ENCODE peak calls at places on chromosomes 6 and 20, in four cellular contexts. One of them, this sample, is unnamed.
A peak's percentile ranks its signal among the peaks of the same experiment; 100 is the strongest.

GRCh38 chr20:10672579-10673127 is 1.1 kb downstream of the JAG1 start:
- DNase-seq in K562: peak; percentile 30
- DNase-seq in GM12878: no peak
- DNase-seq in HepG2: peak; percentile 49
- DNase-seq in this sample: peak; percentile 64

GRCh38 chr6:170250451-170250850 is 40.4 kb downstream of the DLL1 start:
- DNase-seq in HepG2: no peak
- DNase-seq in GM12878: no peak
- DNase-seq in K562: no peak
- DNase-seq in this sample: no peak

GRCh38 chr20:1509237-1509636 is 18.0 kb upstream of the SIRPB2 start:
- DNase-seq in HepG2: peak; percentile 25
- DNase-seq in GM12878: no peak
- DNase-seq in K562: peak; percentile 2
- DNase-seq in this sample: peak; percentile 45

GRCh38 chr20:39849664-39850063 is 839.4 kb downstream of the MAFB start:
- DNase-seq in GM12878: no peak
- DNase-seq in K562: no peak
- DNase-seq in HepG2: no peak
- DNase-seq in this sample: no peak

GRCh38 chr20:62959998-62960436 is 7.5 kb downstream of the SLC17A9 start:
- DNase-seq in GM12878: no peak
- DNase-seq in HepG2: no peak
- DNase-seq in K562: no peak
- DNase-seq in this sample: no peak

GRCh38 chr6:40810176-40810575 is 223.0 kb upstream of the LRFN2 start:
- DNase-seq in HepG2: no peak
- DNase-seq in GM12878: no peak
- DNase-seq in K562: no peak
- DNase-seq in this sample: no peak

GRCh38 chr20:39775110-39775509 is 813.0 kb downstream of the DHX35 start:
- DNase-seq in GM12878: no peak
- DNase-seq in HepG2: no peak
- DNase-seq in K562: no peak
- DNase-seq in this sample: no peak

GRCh38 chr6:140921366-140922226 is 1211.1 kb upstream of the GJE1 start:
- DNase-seq in GM12878: no peak
- DNase-seq in HepG2: peak; percentile 61
- DNase-seq in K562: peak; percentile 33
- DNase-seq in this sample: peak; percentile 63

GRCh38 chr6:92684386-92684785 is 735.0 kb downstream of the EPHA7 start:
- DNase-seq in K562: no peak
- DNase-seq in GM12878: no peak
- DNase-seq in HepG2: no peak
- DNase-seq in this sample: no peak

GRCh38 chr6:70590387-70590786 is 23.7 kb downstream of the SDHAF4 start:
- DNase-seq in K562: no peak
- DNase-seq in GM12878: no peak
- DNase-seq in HepG2: no peak
- DNase-seq in this sample: no peak

GRCh38 chr20:14775778-14776177 is 438.4 kb upstream of the FLRT3 start:
- DNase-seq in K562: no peak
- DNase-seq in GM12878: no peak
- DNase-seq in HepG2: peak; percentile 64
- DNase-seq in this sample: no peak

GRCh38 chr6:4653141-4653540 is 123.1 kb upstream of the CDYL start:
- DNase-seq in HepG2: no peak
- DNase-seq in K562: no peak
- DNase-seq in GM12878: no peak
- DNase-seq in this sample: no peak

GRCh38 chr6:143555071-143555492 is 43.6 kb upstream of the FUCA2 start:
- DNase-seq in K562: peak; percentile 68
- DNase-seq in GM12878: no peak
- DNase-seq in HepG2: no peak
- DNase-seq in this sample: no peak

GRCh38 chr20:32368323-32368722 is 10.2 kb downstream of the ASXL1 start:
- DNase-seq in HepG2: peak; percentile 65
- DNase-seq in K562: no peak
- DNase-seq in GM12878: no peak
- DNase-seq in this sample: no peak

GRCh38 chr6:2810092-2810671 is 31.5 kb downstream of the SERPINB1 start:
- DNase-seq in K562: no peak
- DNase-seq in GM12878: no peak
- DNase-seq in HepG2: no peak
- DNase-seq in this sample: no peak

GRCh38 chr20:61628901-61629300 is 376.8 kb downstream of the CDH4 start:
- DNase-seq in K562: no peak
- DNase-seq in GM12878: no peak
- DNase-seq in HepG2: no peak
- DNase-seq in this sample: no peak

GRCh38 chr6:158697798-158698197 is 47.9 kb downstream of the SYTL3 start:
- DNase-seq in HepG2: no peak
- DNase-seq in K562: no peak
- DNase-seq in GM12878: no peak
- DNase-seq in this sample: no peak

GRCh38 chr20:57214948-57215347 is 51.5 kb downstream of the BMP7 start:
- DNase-seq in K562: no peak
- DNase-seq in HepG2: no peak
- DNase-seq in GM12878: no peak
- DNase-seq in this sample: no peak

GRCh38 chr6:155162682-155163081 is 101.1 kb upstream of the CLDN20 start:
- DNase-seq in GM12878: no peak
- DNase-seq in K562: no peak
- DNase-seq in HepG2: no peak
- DNase-seq in this sample: no peak

GRCh38 chr6:137849076-137849708 is 17.9 kb upstream of the TNFAIP3 start:
- DNase-seq in K562: no peak
- DNase-seq in GM12878: no peak
- DNase-seq in HepG2: no peak
- DNase-seq in this sample: no peak

GRCh38 chr6:82906951-82907350 is 158.7 kb downstream of the UBE3D start:
- DNase-seq in K562: no peak
- DNase-seq in GM12878: no peak
- DNase-seq in HepG2: no peak
- DNase-seq in this sample: no peak

GRCh38 chr6:118725944-118726343 is 74.6 kb upstream of the CEP85L start:
- DNase-seq in HepG2: no peak
- DNase-seq in GM12878: no peak
- DNase-seq in K562: peak; percentile 46
- DNase-seq in this sample: peak; percentile 24

GRCh38 chr6:157019733-157020132 is 242.6 kb downstream of the ARID1B start:
- DNase-seq in K562: peak; percentile 28
- DNase-seq in HepG2: no peak
- DNase-seq in GM12878: no peak
- DNase-seq in this sample: no peak

GRCh38 chr6:53042112-53042511 is 23.1 kb upstream of the FBXO9 start:
- DNase-seq in HepG2: peak; percentile 35
- DNase-seq in K562: no peak
- DNase-seq in GM12878: no peak
- DNase-seq in this sample: no peak

GRCh38 chr6:20751293-20751946 is 217.2 kb downstream of the CDKAL1 start:
- DNase-seq in GM12878: no peak
- DNase-seq in K562: no peak
- DNase-seq in HepG2: no peak
- DNase-seq in this sample: no peak

DNA sequence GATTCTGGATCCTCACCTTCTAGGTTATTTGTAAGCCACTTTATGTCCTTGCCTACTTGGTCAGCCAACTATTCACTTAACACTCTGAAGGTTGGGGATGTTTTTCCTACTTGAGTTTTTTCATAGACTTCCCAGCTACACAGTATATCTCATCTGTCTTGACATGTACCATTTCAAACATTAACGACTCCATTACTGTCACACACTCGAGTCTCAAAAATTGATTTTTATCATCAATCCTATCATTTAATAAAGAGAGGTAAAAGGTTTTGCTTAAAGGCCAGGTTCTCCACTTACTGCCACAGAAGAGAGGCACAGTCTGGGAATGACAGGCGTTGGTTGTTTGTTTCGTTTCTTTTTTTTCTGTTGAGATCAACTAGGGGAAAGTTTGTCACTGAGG is 38.2 kb upstream of the LAMP5 start:
- DNase-seq in K562: no peak
- DNase-seq in GM12878: no peak
- DNase-seq in HepG2: no peak
- DNase-seq in this sample: no peak
- TF ChIP-seq REST in K562: no peak
- TF ChIP-seq REST in GM12878: no peak
- TF ChIP-seq REST in HepG2: no peak
- TF ChIP-seq REST in this sample: no peak

GRCh38 chr6:36035240-36035639 is 7.6 kb downstream of the MAPK14 start:
- DNase-seq in GM12878: no peak
- DNase-seq in K562: no peak
- DNase-seq in HepG2: no peak
- DNase-seq in this sample: no peak

GRCh38 chr6:36029464-36029863 is 1.9 kb downstream of the MAPK14 start:
- DNase-seq in GM12878: no peak
- DNase-seq in K562: peak; percentile 53
- DNase-seq in HepG2: peak; percentile 68
- DNase-seq in this sample: no peak

GRCh38 chr6:36032245-36032644 is 4.6 kb downstream of the MAPK14 start:
- DNase-seq in HepG2: no peak
- DNase-seq in GM12878: no peak
- DNase-seq in K562: no peak
- DNase-seq in this sample: no peak

GRCh38 chr6:36038120-36038876 is 10.7 kb downstream of the MAPK14 start:
- DNase-seq in GM12878: no peak
- DNase-seq in K562: no peak
- DNase-seq in HepG2: no peak
- DNase-seq in this sample: no peak

GRCh38 chr6:36033935-36034334 is 6.3 kb downstream of the MAPK14 start:
- DNase-seq in HepG2: no peak
- DNase-seq in GM12878: no peak
- DNase-seq in K562: peak; percentile 31
- DNase-seq in this sample: no peak
- H3K4me2 ChIP-seq in HepG2: no peak overlapping the region
- H3K4me2 ChIP-seq in GM12878: peak overlapping the region; percentile 31
- H3K4me2 ChIP-seq in K562: no peak overlapping the region
- H3K4me2 ChIP-seq in this sample: peak overlapping the region; percentile 56

DNA sequence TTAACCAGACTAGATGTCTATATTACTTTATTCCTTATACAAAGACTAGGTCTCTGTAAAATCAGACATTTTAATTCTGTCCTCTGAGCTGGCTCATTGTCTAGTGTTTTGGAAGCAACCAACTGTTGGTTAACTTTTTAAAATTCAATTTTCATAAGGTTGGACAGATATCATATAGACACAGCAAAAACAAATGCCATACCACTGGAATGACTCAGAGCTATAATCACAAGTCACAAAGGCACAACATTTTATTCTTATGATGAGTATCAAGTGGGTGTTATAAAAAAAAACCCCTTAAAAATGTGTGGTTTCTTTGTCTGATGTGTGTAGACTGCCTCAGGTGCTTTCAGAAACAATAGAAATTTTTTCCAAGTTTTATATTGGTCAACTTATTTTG is 296.2 kb upstream of the MARCKS start:
- DNase-seq in K562: no peak
- DNase-seq in GM12878: no peak
- DNase-seq in HepG2: no peak
- DNase-seq in this sample: no peak
- TF ChIP-seq CREB1 in K562: no peak
- TF ChIP-seq CREB1 in GM12878: no peak
- TF ChIP-seq CREB1 in HepG2: no peak
- TF ChIP-seq CREB1 in this sample: no peak

GRCh38 chr6:7129784-7130569 is 22.2 kb downstream of the RREB1 start:
- DNase-seq in HepG2: peak; percentile 71
- DNase-seq in K562: no peak
- DNase-seq in GM12878: no peak
- DNase-seq in this sample: no peak
- TF ChIP-seq REST in HepG2: no peak
- TF ChIP-seq REST in K562: no peak
- TF ChIP-seq REST in GM12878: no peak
- TF ChIP-seq REST in this sample: no peak

DNA sequence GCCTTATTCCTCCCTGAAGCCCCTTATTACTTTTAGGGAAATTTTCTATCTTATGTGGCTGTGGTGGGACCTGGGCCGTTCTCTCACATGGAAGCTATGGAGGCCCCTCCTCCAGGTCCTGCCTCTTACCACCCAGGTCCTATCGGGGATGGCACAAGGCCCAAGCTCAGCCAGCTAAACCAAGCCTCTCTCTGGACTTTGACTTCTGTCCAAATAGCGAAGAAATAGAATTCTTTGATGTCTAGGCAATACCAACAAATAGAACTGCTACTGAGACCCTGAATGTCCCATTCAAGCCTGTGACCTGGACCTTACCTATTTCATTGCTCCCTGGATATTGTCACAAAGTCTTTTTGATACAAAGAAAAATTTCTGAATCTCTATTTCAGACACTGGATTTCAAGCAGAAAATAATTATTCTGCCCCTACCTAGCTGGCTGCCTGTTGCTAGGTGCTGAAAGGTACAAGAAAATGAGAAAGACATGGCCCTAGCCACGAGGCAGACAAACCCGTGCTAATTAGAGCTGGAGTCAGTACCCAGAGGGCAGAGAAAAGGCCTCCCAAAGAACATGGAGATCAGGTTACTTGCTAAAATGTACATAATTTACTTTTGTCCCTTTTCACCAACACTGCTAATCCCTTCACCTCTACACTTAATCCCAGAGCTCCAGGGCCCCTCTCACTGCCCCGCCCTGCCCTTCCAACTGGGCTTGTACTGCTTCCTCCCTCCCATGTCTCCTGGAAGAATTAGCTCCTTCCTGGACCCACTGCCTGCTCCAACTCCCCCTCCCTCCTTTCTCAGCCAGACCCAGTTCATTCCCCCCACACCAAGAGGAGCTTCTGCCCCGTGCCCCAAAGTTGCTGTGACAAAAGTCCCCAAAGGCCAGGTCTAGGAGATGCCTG is 15.5 kb upstream of the NNAT start:
- DNase-seq in GM12878: no peak
- DNase-seq in HepG2: peak; percentile 97
- DNase-seq in K562: no peak
- DNase-seq in this sample: no peak
- H3K4me2 ChIP-seq in GM12878: no peak overlapping the region
- H3K4me2 ChIP-seq in HepG2: peak overlapping the region; percentile 59
- H3K4me2 ChIP-seq in K562: no peak overlapping the region
- H3K4me2 ChIP-seq in this sample: peak overlapping the region; percentile 69

This sample was measured in GM23338.